ENCODE peak calls at places on chromosomes 16 and 17, in five cellular contexts. H is GM12878, K is K562, S is HCT116, U is SK-N-SH. B is an unnamed sample.

GRCh38 chr17:75693500-75694481 is 26.7 kb downstream of the SAP30BP start:
- DNase-seq in K (no peak), H (no peak), S (peak), U (peak), B (no peak)

GRCh38 chr16:89383095-89384003 is 107.0 kb downstream of the ANKRD11 start:
- DNase-seq in S (no peak), H (no peak), U (peak), K (peak), B (peak)

GRCh38 chr17:81033535-81034167 is 1.3 kb upstream of the BAIAP2 start:
- DNase-seq in S (no peak), U (no peak), K (no peak), H (no peak), B (peak)

GRCh38 chr16:75256059-75256870 is 4.8 kb upstream of the BCAR1 start:
- DNase-seq in S (no peak), K (peak), H (no peak), U (no peak), B (peak)

GRCh38 chr17:1617620-1618174 is 10.9 kb downstream of the SLC43A2 start:
- DNase-seq in H (no peak), U (no peak), S (peak), K (peak), B (no peak)

GRCh38 chr17:43540821-43541674 is 5.1 kb downstream of the ETV4 start:
- DNase-seq in U (no peak), H (no peak), S (no peak), K (no peak), B (no peak)

GRCh38 chr16:68907297-68907999 is 64.1 kb downstream of the TANGO6 start:
- DNase-seq in H (no peak), U (no peak), K (no peak), S (no peak), B (peak)

GRCh38 chr17:81307636-81308035 is 12.5 kb upstream of the SLC38A10 start:
- DNase-seq in H (no peak), S (no peak), U (no peak), K (no peak), B (no peak)

GRCh38 chr17:29588561-29589411 is 662 bp downstream of the GIT1 start:
- DNase-seq in U (peak), H (no peak), S (no peak), K (peak), B (no peak)

GRCh38 chr17:45784583-45785372 is 658 bp downstream of the CRHR1 start:
- DNase-seq in H (no peak), S (no peak), K (peak), U (peak), B (peak)

GRCh38 chr16:22348296-22348695 is 26.1 kb downstream of the CDR2 start:
- DNase-seq in K (no peak), U (no peak), H (no peak), S (no peak), B (no peak)

GRCh38 chr17:19756551-19756950 is 8.5 kb upstream of the ALDH3A1 start:
- DNase-seq in H (no peak), U (no peak), K (no peak), S (no peak), B (no peak)

GRCh38 chr16:9757687-9758086 is 424.5 kb downstream of the GRIN2A start:
- DNase-seq in U (no peak), H (no peak), K (no peak), S (no peak), B (no peak)

GRCh38 chr16:87794485-87795078 is 28.8 kb upstream of the KLHDC4 start:
- DNase-seq in H (no peak), S (no peak), U (no peak), K (no peak), B (no peak)

GRCh38 chr16:86477642-86478041 is 32.7 kb upstream of the FOXF1 start:
- DNase-seq in K (no peak), H (no peak), U (no peak), S (no peak), B (no peak)

GRCh38 chr17:82063424-82064415 is 1.9 kb downstream of the DUS1L start:
- DNase-seq in S (no peak), K (no peak), H (no peak), U (no peak), B (no peak)

GRCh38 chr16:9978160-9978725 is 204.0 kb downstream of the GRIN2A start:
- DNase-seq in S (no peak), K (no peak), H (peak), U (no peak), B (no peak)

GRCh38 chr16:81575307-81575706 is 130.7 kb downstream of the CMIP start:
- DNase-seq in H (no peak), U (no peak), K (no peak), S (no peak), B (peak)

GRCh38 chr17:6426356-6427101 is 8.4 kb downstream of the AIPL1 start:
- DNase-seq in K (no peak), S (no peak), H (no peak), U (no peak), B (no peak)
- TF ChIP-seq ZBTB33 in K (no peak), S (no peak), H (no peak), U (no peak), B (no peak)

DNA sequence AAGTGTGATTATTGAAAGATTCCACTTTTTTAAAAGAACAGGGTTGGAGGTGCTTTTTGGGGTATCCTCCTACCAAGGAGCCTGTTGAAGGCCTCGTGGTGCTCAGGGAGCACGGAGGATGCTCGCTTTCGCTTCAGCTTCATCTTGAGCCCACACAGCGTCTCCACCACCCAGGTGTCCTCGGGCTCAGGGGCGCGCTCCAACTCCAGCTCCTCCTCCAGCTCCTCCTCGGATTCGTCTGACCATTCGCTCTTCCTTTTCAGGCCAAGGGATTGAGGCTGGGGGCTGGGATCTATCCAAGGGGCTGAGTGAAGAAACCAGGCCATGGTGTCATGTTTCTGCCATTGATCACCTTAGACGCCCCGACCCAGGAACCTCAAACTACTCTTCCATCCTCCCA is 1.2 kb downstream of the SPDYE4 start:
- DNase-seq in S (no peak), U (no peak), H (no peak), K (no peak), B (no peak)
- TF ChIP-seq ZBTB33 in S (no peak), U (no peak), H (no peak), K (no peak), B (no peak)

DNA sequence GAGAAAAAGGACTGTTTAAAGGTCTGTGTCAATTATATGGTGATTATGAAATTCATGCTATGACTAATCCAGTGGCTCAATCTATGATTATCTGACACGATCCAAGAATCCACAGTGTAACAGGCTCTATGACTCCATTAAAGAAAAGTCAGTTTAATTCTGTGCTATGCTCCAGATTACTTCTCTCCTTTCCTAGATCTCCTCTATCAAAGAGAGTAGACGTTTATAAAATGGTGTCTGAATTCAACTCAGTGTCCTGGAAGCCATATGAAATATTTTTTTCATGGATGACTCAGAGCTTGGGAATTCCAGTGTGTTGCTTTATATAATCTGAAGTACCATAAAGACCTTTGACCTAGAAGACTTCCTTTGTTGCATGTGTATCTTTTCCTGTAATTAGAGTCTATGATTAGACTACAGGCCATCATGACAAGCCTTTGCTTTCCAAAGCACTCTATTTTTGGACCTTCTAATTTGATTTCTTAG is 27.0 kb upstream of the NF1 start:
- DNase-seq in H (no peak), U (no peak), S (peak), K (no peak), B (peak)
- TF ChIP-seq ZBTB33 in H (no peak), U (no peak), S (no peak), K (no peak), B (no peak)

DNA sequence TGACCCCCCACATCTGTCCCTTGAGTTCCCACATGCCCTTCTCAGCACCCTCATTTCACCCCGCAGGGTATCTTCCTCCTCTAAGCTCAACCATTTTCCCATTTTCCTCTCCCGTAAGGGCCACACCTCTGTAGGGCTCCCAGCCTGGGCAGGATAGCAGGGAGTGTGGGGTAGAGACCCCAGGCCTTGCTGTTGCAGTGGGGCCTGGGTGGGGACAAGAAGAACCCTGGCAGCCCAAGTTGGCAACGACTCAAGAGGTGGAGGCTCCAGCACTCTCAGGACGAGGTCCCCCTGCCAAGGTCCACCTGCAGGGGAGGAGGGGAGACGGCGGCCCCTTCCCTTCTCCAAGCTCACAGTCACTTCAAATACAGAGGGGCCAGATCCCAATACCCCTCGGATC is 2.0 kb upstream of the TMEM92 start:
- DNase-seq in H (no peak), S (no peak), U (peak), K (no peak), B (no peak)
- TF ChIP-seq ZBTB33 in H (no peak), S (no peak), U (no peak), K (no peak), B (no peak)

GRCh38 chr17:64686705-64687104 is 24.6 kb upstream of the SMURF2 start:
- DNase-seq in S (no peak), H (no peak), K (no peak), U (no peak), B (no peak)

GRCh38 chr17:64687376-64687775 is 25.3 kb upstream of the SMURF2 start:
- DNase-seq in U (no peak), H (no peak), S (no peak), K (no peak), B (no peak)

GRCh38 chr17:64689106-64689505 is 27.0 kb upstream of the SMURF2 start:
- DNase-seq in K (no peak), S (no peak), H (no peak), U (no peak), B (peak)

GRCh38 chr17:64688481-64688880 is 26.4 kb upstream of the SMURF2 start:
- DNase-seq in S (no peak), U (no peak), K (no peak), H (no peak), B (no peak)

DNA sequence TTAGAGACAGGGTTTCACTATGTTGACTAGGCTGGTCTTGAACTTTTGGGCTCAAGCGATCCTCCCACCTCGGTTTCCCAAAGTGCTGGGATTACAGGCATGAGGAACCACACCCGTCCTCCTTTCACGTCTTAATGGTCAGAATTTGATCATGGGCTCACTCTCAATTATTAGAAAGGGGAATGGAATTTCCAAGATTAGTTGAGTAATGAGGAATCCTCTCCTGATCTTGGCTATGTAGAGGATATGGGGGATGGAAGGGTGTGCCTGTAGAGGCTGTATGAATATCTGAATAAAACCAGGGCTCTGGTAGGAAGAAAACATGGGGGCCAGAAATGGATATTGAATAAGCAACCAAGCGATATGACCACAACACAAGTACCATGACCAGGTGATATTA is 25.9 kb upstream of the SMURF2 start:
- DNase-seq in U (no peak), K (no peak), H (no peak), S (no peak), B (no peak)
- TF ChIP-seq ZBTB33 in U (no peak), K (no peak), H (no peak), S (no peak), B (no peak)

GRCh38 chr16:57446530-57447141 is 549 bp downstream of the CIAPIN1 start:
- DNase-seq in S (no peak), U (peak), H (no peak), K (peak), B (no peak)
- TF ChIP-seq ZBTB33 in S (no peak), U (no peak), H (no peak), K (no peak), B (no peak)

B was measured in HepG2.